ENCODE peak calls at places on chromosomes 12 and 14, in ten cellular contexts. R, Y, E, H, Q, O, A, I, Z and S are unnamed samples.

GRCh38 chr12:109597414-109597794 is 23.8 kb downstream of the MVK start:
- DNase-seq in E (no peak), Y (no peak), O (no peak), A (no peak), H (no peak), R (no peak), Q (no peak), I (no peak), Z (no peak), S (no peak)

GRCh38 chr14:98984719-98985041 is 287.3 kb downstream of the BCL11B start:
- DNase-seq in Y (no peak), O (no peak), R (no peak), A (no peak), Z (no peak), I (no peak), E (peak; percentile 92), H (no peak), Q (peak; percentile 34), S (no peak)

GRCh38 chr12:82527165-82527780 is 159.4 kb upstream of the TMTC2 start:
- DNase-seq in I (no peak), H (no peak), O (no peak), Z (no peak), R (no peak), Y (peak; percentile 46), E (no peak), A (peak; percentile 2), Q (no peak), S (no peak)

GRCh38 chr12:71125949-71126348 is 31.9 kb downstream of the TSPAN8 start:
- DNase-seq in Q (no peak), H (no peak), O (no peak), Y (no peak), R (no peak), I (no peak), A (no peak), E (no peak), Z (no peak), S (no peak)

GRCh38 chr12:94997061-94997460 is 6.4 kb downstream of the NDUFA12 start:
- DNase-seq in Z (no peak), Q (no peak), Y (no peak), I (no peak), A (no peak), H (no peak), R (no peak), E (no peak), O (no peak), S (no peak)

GRCh38 chr14:71206766-71207371 is 299.6 kb downstream of the PCNX1 start:
- DNase-seq in E (no peak), O (no peak), H (peak; percentile 68), I (no peak), Z (no peak), A (no peak), R (no peak), Y (no peak), Q (peak; percentile 26), S (no peak)

GRCh38 chr12:127445583-127445982 is 821.4 kb upstream of the TMEM132C start:
- DNase-seq in I (no peak), Z (no peak), A (no peak), O (no peak), H (no peak), Y (no peak), R (no peak), Q (no peak), E (no peak), S (no peak)

GRCh38 chr14:105864651-105865265 is 338.4 kb downstream of the TMEM121 start:
- DNase-seq in A (no peak), Q (peak; percentile 23), R (no peak), E (no peak), Y (no peak), O (peak; percentile 59), H (peak; percentile 58), I (no peak), Z (peak; percentile 43), S (peak; percentile 93)

GRCh38 chr12:113831486-113831885 is 134.6 kb downstream of the RBM19 start:
- DNase-seq in A (no peak), O (no peak), Z (no peak), R (no peak), Y (no peak), I (no peak), H (no peak), E (no peak), Q (no peak), S (no peak)

GRCh38 chr12:109944975-109945374 is 44.9 kb downstream of the TCHP start:
- DNase-seq in I (no peak), R (peak; percentile 72), Q (no peak), Z (no peak), E (no peak), Y (peak; percentile 58), A (no peak), O (no peak), H (no peak), S (no peak)

GRCh38 chr12:50597200-50598195 is 92.7 kb downstream of the DIP2B start:
- DNase-seq in Z (no peak), Y (no peak), E (no peak), I (peak; percentile 55), H (no peak), A (peak; percentile 46), O (no peak), R (no peak), Q (peak; percentile 39), S (no peak)

GRCh38 chr12:50647031-50647430 is 116.9 kb upstream of the ATF1 start:
- DNase-seq in I (no peak), Y (no peak), Z (no peak), R (no peak), H (no peak), Q (no peak), A (no peak), E (no peak), O (no peak), S (no peak)

GRCh38 chr12:55842681-55843429 is at the start of gene MMP19:
- DNase-seq in E (no peak), H (peak; percentile 76), A (no peak), Z (no peak), Q (no peak), R (no peak), O (peak; percentile 72), I (no peak), Y (peak; percentile 46), S (no peak)
- TF ChIP-seq POLR2A in E (no peak), H (peak; percentile 34), A (no peak), Z (peak; percentile 36), Q (no peak), R (no peak), O (peak; percentile 90), I (no peak), Y (no peak), S (no peak)

DNA sequence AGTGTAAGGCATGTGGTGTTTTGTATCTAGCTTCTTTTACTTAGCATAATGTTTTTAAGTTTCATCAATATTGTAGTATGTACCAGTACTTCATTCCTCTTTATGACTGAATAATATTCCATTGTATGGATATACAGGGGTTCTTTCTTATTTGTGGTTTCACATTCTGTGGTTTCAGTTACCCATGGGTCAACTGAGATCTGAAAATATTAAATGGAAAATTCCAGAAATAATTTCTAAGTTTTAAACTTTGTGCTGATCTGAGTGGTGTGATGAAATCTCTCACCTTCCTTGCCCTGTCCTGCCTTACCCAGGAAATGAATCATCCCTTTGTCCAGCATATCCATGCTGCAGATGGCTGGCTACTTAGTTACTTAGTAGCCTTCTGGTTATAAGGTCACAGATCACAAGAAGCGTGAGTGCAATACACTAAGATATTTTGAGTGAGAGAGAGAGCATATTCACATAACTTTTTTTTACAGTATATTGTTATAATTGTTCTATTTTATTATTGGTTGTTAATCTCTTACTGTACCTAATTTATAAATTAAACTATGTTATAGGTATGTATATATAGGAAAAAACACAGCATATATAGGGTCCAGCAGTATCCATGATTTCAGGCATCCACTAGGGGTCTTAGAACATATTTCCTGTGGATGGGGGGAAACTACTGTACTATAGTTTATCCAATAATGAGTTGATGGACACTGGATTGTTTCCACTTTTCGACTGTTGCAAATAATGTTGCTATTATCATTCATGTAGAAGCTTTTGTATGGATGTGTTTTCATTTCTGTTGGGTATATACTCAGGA is 59.6 kb upstream of the LRTM2 start:
- DNase-seq in R (no peak), Q (no peak), A (no peak), E (no peak), H (no peak), Y (peak; percentile 95), Z (no peak), I (no peak), O (no peak), S (no peak)
- TF ChIP-seq POLR2AphosphoS5 in R (no peak), Q (no peak), A (no peak), E (no peak), H (no peak), Y (no peak), Z (no peak), I (no peak), O (no peak), S (peak; percentile 12)

GRCh38 chr12:6925543-6926279 is 2.0 kb upstream of the ATN1 start:
- DNase-seq in H (peak; percentile 95), E (no peak), R (peak; percentile 84), O (no peak), Y (no peak), I (no peak), A (no peak), Q (peak; percentile 77), Z (no peak), S (no peak)

GRCh38 chr12:6925239-6925542 is 2.6 kb upstream of the ATN1 start:
- DNase-seq in E (no peak), Z (no peak), A (no peak), Y (no peak), O (no peak), R (peak; percentile 69), Q (no peak), I (no peak), H (no peak), S (no peak)

GRCh38 chr12:6927999-6928702 is 392 bp downstream of the ATN1 start:
- DNase-seq in E (no peak), O (no peak), Y (no peak), I (no peak), H (no peak), A (no peak), R (no peak), Q (no peak), Z (no peak), S (no peak)

GRCh38 chr12:6928703-6929407 is 1.1 kb downstream of the ATN1 start:
- DNase-seq in H (no peak), Z (no peak), A (no peak), O (peak; percentile 75), R (no peak), E (no peak), Q (no peak), I (no peak), Y (no peak), S (no peak)

GRCh38 chr12:6927379-6927991 is at the start of gene ATN1:
- DNase-seq in Z (peak; percentile 80), O (peak; percentile 89), R (peak; percentile 83), H (peak; percentile 97), A (peak; percentile 66), Q (peak; percentile 68), I (no peak), Y (no peak), E (peak; percentile 96), S (no peak)
- TF ChIP-seq POLR2A in Z (peak; percentile 30), O (peak; percentile 42), R (no peak), H (no peak), A (peak; percentile 32), Q (no peak), I (peak; percentile 79), Y (no peak), E (no peak), S (peak; percentile 42)

DNA sequence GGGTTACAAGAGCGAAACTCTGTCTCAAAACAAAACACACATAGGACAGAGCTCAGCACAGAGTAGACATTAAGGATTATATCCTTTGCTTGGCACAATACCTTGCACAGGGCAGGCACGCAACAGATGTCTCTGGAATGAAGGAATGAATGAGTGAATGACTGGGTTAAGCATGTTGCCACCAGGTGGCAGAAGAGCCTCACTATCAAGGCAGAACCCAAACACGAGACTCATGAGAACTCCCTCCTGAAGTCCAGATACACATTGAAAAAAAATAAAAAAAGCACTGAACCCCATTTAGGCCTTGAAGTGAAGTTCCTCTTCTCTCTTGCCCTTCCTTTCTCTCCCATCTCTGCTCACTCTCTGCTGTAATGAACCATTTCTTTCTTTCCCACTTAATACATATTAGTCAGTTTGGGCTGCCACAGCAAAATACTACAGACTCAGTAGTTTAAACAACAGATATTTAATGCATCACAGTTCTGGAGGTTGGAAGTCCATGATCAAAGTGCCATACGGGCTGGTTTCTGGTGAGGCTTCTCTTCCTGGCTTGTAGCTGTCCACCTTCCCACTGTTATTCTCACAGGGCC is 26.6 kb upstream of the LTA4H start:
- DNase-seq in Q (peak; percentile 82), Y (peak; percentile 54), E (no peak), R (peak; percentile 72), A (peak; percentile 49), Z (peak; percentile 61), O (peak; percentile 76), I (peak; percentile 79), H (peak; percentile 81), S (no peak)
- TF ChIP-seq POLR2AphosphoS5 in Q (no peak), Y (no peak), E (peak; percentile 54), R (no peak), A (no peak), Z (no peak), O (no peak), I (no peak), H (no peak), S (no peak)